ENCODE peak calls at places on chromosome 13, in four cellular contexts. L is heart right ventricle; U is H54; R is stimulated activated CD4-positive, alpha-beta T cell treated with anti-CD3 and anti-CD28 coated beads, Interleukin-1b, Interleukin-23, amount 100 ng/mL, for 24 hours. B is an unnamed sample.

GRCh38 chr13:94968757-94969086 is 256.4 kb upstream of the SOX21 start:
- DNase-seq in U (no peak), R (no peak), L (no peak), B (no peak)

GRCh38 chr13:70170689-70171088 is 62.4 kb upstream of the KLHL1 start:
- DNase-seq in L (no peak), R (no peak), U (no peak), B (no peak)

GRCh38 chr13:99228737-99229691 is 28.4 kb downstream of the UBAC2 start:
- DNase-seq in R (no peak), L (no peak), U (peak; percentile 63), B (no peak)

GRCh38 chr13:84208251-84208650 is 326.0 kb upstream of the SLITRK1 start:
- DNase-seq in L (no peak), R (no peak), U (no peak), B (no peak)

GRCh38 chr13:113783966-113784644 is 25.1 kb downstream of the TMEM255B start:
- DNase-seq in R (no peak), U (no peak), L (no peak), B (no peak)

GRCh38 chr13:107192289-107192688 is 624.4 kb upstream of the ARGLU1 start:
- DNase-seq in U (no peak), R (no peak), L (no peak), B (no peak)

GRCh38 chr13:40438999-40439797 is 227.2 kb downstream of the FOXO1 start:
- DNase-seq in L (peak; percentile 23), U (no peak), R (no peak), B (no peak)

GRCh38 chr13:97975851-97976550 is 22.5 kb downstream of the IPO5 start:
- DNase-seq in U (peak; percentile 97), R (peak; percentile 85), L (peak; percentile 88), B (peak; percentile 83)

GRCh38 chr13:39132286-39132685 is 94.0 kb downstream of the NHLRC3 start:
- DNase-seq in L (no peak), U (no peak), R (no peak), B (no peak)

GRCh38 chr13:79281335-79281734 is 124.7 kb downstream of the RBM26 start:
- DNase-seq in L (no peak), U (no peak), R (no peak), B (no peak)

GRCh38 chr13:98349731-98350305 is 172.7 kb upstream of the RNF113B start:
- DNase-seq in U (no peak), L (peak; percentile 15), R (no peak), B (no peak)

GRCh38 chr13:47117268-47117667 is 220.4 kb upstream of the HTR2A start:
- DNase-seq in L (no peak), R (no peak), U (no peak), B (no peak)

GRCh38 chr13:28819046-28819747 is 942 bp upstream of the MTUS2 start:
- DNase-seq in R (no peak), U (no peak), L (no peak), B (no peak)

GRCh38 chr13:113991191-113991669 is 17.4 kb upstream of the C13orf46 start:
- DNase-seq in L (no peak), R (no peak), U (no peak), B (no peak)